ENCODE peak calls at places on chromosomes 5 and 9, in six cellular contexts. V is A549, W is endothelial cell of umbilical vein, S is H1, I is HepG2, Y is K562. C is an unnamed sample.

GRCh38 chr9:89352874-89353649 is 34.8 kb downstream of the SECISBP2 start:
- DNase-seq in S (no peak), I (no peak), W (no peak), V (no peak), Y (no peak), C (no peak)

GRCh38 chr9:6605202-6605601 is 40.3 kb downstream of the GLDC start:
- DNase-seq in V (no peak), Y (no peak), W (no peak), S (no peak), I (no peak), C (no peak)

GRCh38 chr9:126615791-126616447 is 2.2 kb downstream of the LMX1B start:
- DNase-seq in Y (no peak), W (no peak), I (no peak), V (no peak), S (peak), C (peak)

GRCh38 chr5:59845733-59846132 is 47.8 kb downstream of the PDE4D start:
- DNase-seq in S (no peak), Y (no peak), W (no peak), V (no peak), I (no peak), C (no peak)

GRCh38 chr5:78699565-78700143 is 51.1 kb upstream of the LHFPL2 start:
- DNase-seq in I (peak), S (no peak), V (peak), W (peak), Y (peak), C (no peak)

GRCh38 chr9:5263568-5264218 is 32.5 kb downstream of the INSL4 start:
- DNase-seq in W (peak), Y (peak), I (peak), V (peak), S (no peak), C (no peak)

GRCh38 chr5:128965011-128965637 is at the start of gene SLC27A6:
- DNase-seq in I (no peak), W (no peak), Y (peak), S (peak), V (peak), C (peak)

GRCh38 chr9:86035827-86036440 is 63.4 kb downstream of the GOLM1 start:
- DNase-seq in S (no peak), I (no peak), W (no peak), V (no peak), Y (no peak), C (no peak)

GRCh38 chr5:59042683-59043082 is 459.8 kb downstream of the RAB3C start:
- DNase-seq in Y (no peak), W (no peak), V (no peak), I (no peak), S (no peak), C (no peak)

DNA sequence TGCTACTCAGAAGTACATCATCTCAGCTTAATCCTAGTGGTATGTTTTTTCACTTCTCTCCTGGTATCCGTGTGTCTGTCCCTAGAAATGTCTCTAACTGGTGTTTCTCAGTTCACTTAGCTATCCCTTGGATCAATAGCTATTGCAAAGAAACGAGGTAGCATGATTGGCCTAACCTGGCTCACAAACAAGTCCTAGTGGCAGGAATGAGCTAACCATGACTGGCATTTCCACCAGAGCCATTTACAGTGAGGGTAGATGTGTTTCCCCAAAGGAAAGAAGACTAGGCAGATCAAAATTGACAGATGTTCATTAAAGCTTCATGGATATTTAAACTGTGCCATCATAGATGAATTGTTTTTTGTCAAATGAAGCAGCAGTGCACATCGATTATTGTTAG is 82.5 kb downstream of the PALM2AKAP2 start:
- DNase-seq in W (no peak), V (no peak), Y (no peak), I (no peak), S (no peak), C (no peak)
- TF ChIP-seq JUN in W (no peak), V (no peak), Y (no peak), I (no peak), S (no peak), C (no peak)

GRCh38 chr9:116075191-116075590 is 78.4 kb upstream of the PAPPA start:
- DNase-seq in I (no peak), S (no peak), Y (no peak), V (peak), W (no peak), C (no peak)

GRCh38 chr9:116078640-116079039 is 75.0 kb upstream of the PAPPA start:
- DNase-seq in I (no peak), V (no peak), W (no peak), S (no peak), Y (no peak), C (no peak)

GRCh38 chr9:116073826-116074225 is 79.8 kb upstream of the PAPPA start:
- DNase-seq in W (no peak), I (no peak), S (no peak), Y (no peak), V (no peak), C (no peak)

GRCh38 chr9:116072046-116072445 is 81.5 kb upstream of the PAPPA start:
- DNase-seq in V (no peak), I (no peak), S (no peak), Y (no peak), W (no peak), C (no peak)

DNA sequence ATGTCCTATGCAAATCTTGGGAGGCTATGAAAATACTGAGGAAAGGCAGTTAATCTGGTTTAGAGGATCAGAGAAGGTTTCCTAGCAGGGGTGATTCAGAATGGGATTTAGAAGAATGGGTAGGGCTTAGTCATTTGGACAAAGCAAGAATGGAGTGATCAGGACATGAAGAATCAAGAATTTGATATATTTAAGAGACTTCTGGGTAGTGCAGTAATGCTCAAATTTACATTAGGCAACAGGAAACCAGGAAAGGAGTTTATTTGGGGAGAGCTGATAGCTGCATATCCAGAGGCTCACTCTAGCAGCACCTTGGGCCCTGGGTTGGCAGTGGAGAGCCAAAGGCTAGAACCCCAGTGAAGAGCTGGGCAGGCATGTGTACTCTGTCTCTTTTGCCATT is 78.9 kb upstream of the PAPPA start:
- DNase-seq in W (no peak), S (no peak), I (no peak), V (no peak), Y (no peak), C (no peak)
- TF ChIP-seq JUN in W (no peak), S (no peak), I (no peak), V (no peak), Y (no peak), C (no peak)

GRCh38 chr5:38535281-38535750 is 21.1 kb downstream of the LIFR start:
- DNase-seq in W (no peak), Y (no peak), V (no peak), I (peak), S (no peak), C (no peak)
- TF ChIP-seq JUN in W (no peak), Y (no peak), V (no peak), I (no peak), S (no peak), C (no peak)

GRCh38 chr5:172561151-172561550 is 79.9 kb upstream of the NEURL1B start:
- DNase-seq in W (no peak), S (no peak), V (no peak), I (no peak), Y (no peak), C (no peak)
- TF ChIP-seq JUN in W (no peak), S (no peak), V (no peak), I (no peak), Y (no peak), C (no peak)

GRCh38 chr5:79802404-79802803 is 112.8 kb downstream of the CMYA5 start:
- DNase-seq in Y (no peak), V (no peak), W (peak), I (no peak), S (no peak), C (no peak)

GRCh38 chr5:79811081-79811480 is 121.4 kb downstream of the CMYA5 start:
- DNase-seq in I (no peak), W (no peak), V (no peak), S (no peak), Y (peak), C (no peak)

GRCh38 chr5:79802995-79803394 is 113.4 kb downstream of the CMYA5 start:
- DNase-seq in S (no peak), V (no peak), I (no peak), W (no peak), Y (no peak), C (no peak)

GRCh38 chr5:79809743-79810142 is 120.1 kb downstream of the CMYA5 start:
- DNase-seq in V (no peak), Y (peak), W (no peak), S (no peak), I (no peak), C (no peak)

GRCh38 chr5:79806741-79807140 is 117.1 kb downstream of the CMYA5 start:
- DNase-seq in I (no peak), Y (peak), V (no peak), W (no peak), S (no peak), C (no peak)
- TF ChIP-seq JUN in I (no peak), Y (no peak), V (no peak), W (no peak), S (no peak), C (no peak)

DNA sequence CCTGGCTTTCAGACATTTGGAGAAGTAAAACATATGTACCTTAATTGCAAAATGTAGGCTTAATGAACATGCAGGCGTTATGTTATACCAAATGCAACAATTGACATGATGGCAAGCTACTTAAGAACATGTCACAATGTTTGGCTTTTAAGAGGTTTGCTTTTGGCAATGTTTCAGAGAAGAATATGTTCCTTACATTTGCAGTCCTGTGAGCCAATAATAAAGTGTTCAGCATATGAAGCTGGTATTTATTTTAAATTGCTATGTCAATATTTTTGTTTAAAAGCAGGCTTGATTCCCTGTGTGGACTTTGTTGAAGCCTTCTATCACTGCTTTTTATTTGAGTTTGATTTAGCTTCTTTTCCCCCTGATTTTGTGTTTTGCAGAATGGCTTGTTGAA is 111.7 kb upstream of the NUDT12 start:
- DNase-seq in I (no peak), W (no peak), S (no peak), V (no peak), Y (no peak), C (no peak)
- TF ChIP-seq JUN in I (no peak), W (no peak), S (no peak), V (no peak), Y (no peak), C (no peak)

GRCh38 chr5:111198281-111198948 is 25.8 kb upstream of the CAMK4 start:
- DNase-seq in V (no peak), I (no peak), W (no peak), Y (no peak), S (no peak), C (no peak)
- TF ChIP-seq JUN in V (no peak), I (no peak), W (no peak), Y (no peak), S (no peak), C (no peak)

GRCh38 chr9:111413996-111414395 is 70.2 kb downstream of the ECPAS start:
- DNase-seq in W (no peak), S (no peak), I (no peak), V (no peak), Y (no peak), C (no peak)
- TF ChIP-seq JUN in W (peak), S (no peak), I (no peak), V (no peak), Y (no peak), C (no peak)

DNA sequence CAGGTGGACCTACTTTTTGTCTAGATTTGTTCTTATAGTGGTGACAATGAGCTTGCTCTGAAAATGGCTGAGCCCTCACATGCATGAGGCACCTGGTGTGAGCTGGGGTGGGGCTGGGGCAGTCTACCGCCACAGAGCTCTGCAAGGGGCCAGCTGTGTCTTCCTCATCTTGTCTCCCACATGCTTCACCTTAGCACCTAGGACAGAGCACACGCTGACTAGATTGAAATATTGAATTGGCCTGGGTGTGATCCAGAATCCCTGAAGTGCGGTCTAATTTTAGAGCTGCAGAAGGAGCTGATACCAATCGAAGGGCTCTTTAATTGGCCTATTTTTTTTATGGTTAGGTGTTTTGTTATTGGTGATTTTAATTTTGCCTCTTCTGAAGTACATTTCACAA is 126.1 kb upstream of the NFIB start:
- DNase-seq in S (no peak), V (no peak), I (no peak), Y (no peak), W (no peak), C (no peak)
- TF ChIP-seq JUN in S (no peak), V (no peak), I (no peak), Y (no peak), W (no peak), C (no peak)

C was measured in WTC11.